ENCODE peak calls at places on chromosomes 3 and 15, in ten cellular contexts. One of them, this sample, is unnamed.
A peak's percentile ranks its signal among the peaks of the same experiment; 100 is the strongest.

GRCh38 chr3:114506622-114507300 is 212.9 kb downstream of the TIGIT start:
- DNase-seq in transverse colon: no peak
- DNase-seq in ovary: no peak
- DNase-seq in A549: no peak
- DNase-seq in GM12878: no peak
- DNase-seq in thyroid gland: no peak
- DNase-seq in K562: no peak
- DNase-seq in uterus: no peak
- DNase-seq in body of pancreas: no peak
- DNase-seq in gastrocnemius medialis: no peak
- DNase-seq in this sample: peak; percentile 26

GRCh38 chr3:168803536-168803935 is 707.8 kb upstream of the GOLIM4 start:
- DNase-seq in GM12878: no peak
- DNase-seq in K562: no peak
- DNase-seq in gastrocnemius medialis: no peak
- DNase-seq in body of pancreas: no peak
- DNase-seq in ovary: no peak
- DNase-seq in thyroid gland: no peak
- DNase-seq in uterus: no peak
- DNase-seq in A549: no peak
- DNase-seq in transverse colon: no peak
- DNase-seq in this sample: no peak

GRCh38 chr3:108180214-108180613 is 42.0 kb downstream of the IFT57 start:
- DNase-seq in gastrocnemius medialis: no peak
- DNase-seq in thyroid gland: no peak
- DNase-seq in ovary: no peak
- DNase-seq in body of pancreas: no peak
- DNase-seq in uterus: no peak
- DNase-seq in K562: no peak
- DNase-seq in transverse colon: no peak
- DNase-seq in A549: no peak
- DNase-seq in GM12878: no peak
- DNase-seq in this sample: no peak

GRCh38 chr3:113659121-113659531 is 37.3 kb downstream of the USF3 start:
- DNase-seq in A549: no peak
- DNase-seq in K562: no peak
- DNase-seq in body of pancreas: no peak
- DNase-seq in gastrocnemius medialis: no peak
- DNase-seq in GM12878: no peak
- DNase-seq in thyroid gland: no peak
- DNase-seq in uterus: no peak
- DNase-seq in ovary: no peak
- DNase-seq in transverse colon: no peak
- DNase-seq in this sample: no peak

GRCh38 chr3:133561682-133562081 is 11.8 kb upstream of the CDV3 start:
- DNase-seq in body of pancreas: no peak
- DNase-seq in ovary: no peak
- DNase-seq in thyroid gland: no peak
- DNase-seq in K562: no peak
- DNase-seq in A549: no peak
- DNase-seq in transverse colon: no peak
- DNase-seq in uterus: no peak
- DNase-seq in gastrocnemius medialis: no peak
- DNase-seq in GM12878: no peak
- DNase-seq in this sample: no peak

GRCh38 chr15:47384316-47384715 is 333.0 kb upstream of the SEMA6D start:
- DNase-seq in gastrocnemius medialis: peak; percentile 6
- DNase-seq in body of pancreas: no peak
- DNase-seq in transverse colon: no peak
- DNase-seq in GM12878: no peak
- DNase-seq in K562: no peak
- DNase-seq in thyroid gland: peak; percentile 13
- DNase-seq in A549: no peak
- DNase-seq in ovary: peak; percentile 26
- DNase-seq in uterus: peak; percentile 20
- DNase-seq in this sample: peak; percentile 45

GRCh38 chr3:44845528-44846520 is 15.9 kb upstream of the TMEM42 start:
- DNase-seq in GM12878: no peak
- DNase-seq in transverse colon: no peak
- DNase-seq in uterus: peak; percentile 27
- DNase-seq in gastrocnemius medialis: no peak
- DNase-seq in A549: no peak
- DNase-seq in thyroid gland: no peak
- DNase-seq in K562: no peak
- DNase-seq in ovary: no peak
- DNase-seq in body of pancreas: peak; percentile 39
- DNase-seq in this sample: peak; percentile 67

GRCh38 chr3:17714473-17714872 is 28.0 kb downstream of the TBC1D5 start:
- DNase-seq in gastrocnemius medialis: no peak
- DNase-seq in thyroid gland: no peak
- DNase-seq in GM12878: no peak
- DNase-seq in K562: no peak
- DNase-seq in A549: no peak
- DNase-seq in ovary: no peak
- DNase-seq in body of pancreas: no peak
- DNase-seq in uterus: no peak
- DNase-seq in transverse colon: no peak
- DNase-seq in this sample: no peak

GRCh38 chr3:126467611-126467955 is 8.1 kb downstream of the ZXDC start:
- DNase-seq in GM12878: no peak
- DNase-seq in thyroid gland: no peak
- DNase-seq in ovary: no peak
- DNase-seq in body of pancreas: no peak
- DNase-seq in gastrocnemius medialis: no peak
- DNase-seq in transverse colon: no peak
- DNase-seq in uterus: no peak
- DNase-seq in A549: no peak
- DNase-seq in K562: no peak
- DNase-seq in this sample: no peak

GRCh38 chr3:126465928-126466564 is 9.6 kb downstream of the ZXDC start:
- DNase-seq in transverse colon: peak; percentile 32
- DNase-seq in thyroid gland: no peak
- DNase-seq in body of pancreas: peak; percentile 68
- DNase-seq in K562: no peak
- DNase-seq in ovary: no peak
- DNase-seq in A549: no peak
- DNase-seq in gastrocnemius medialis: no peak
- DNase-seq in uterus: no peak
- DNase-seq in GM12878: no peak
- DNase-seq in this sample: no peak

GRCh38 chr3:126466886-126467610 is 8.6 kb downstream of the ZXDC start:
- DNase-seq in A549: no peak
- DNase-seq in body of pancreas: no peak
- DNase-seq in uterus: no peak
- DNase-seq in GM12878: no peak
- DNase-seq in transverse colon: no peak
- DNase-seq in K562: no peak
- DNase-seq in gastrocnemius medialis: no peak
- DNase-seq in ovary: peak; percentile 4
- DNase-seq in thyroid gland: no peak
- DNase-seq in this sample: no peak

GRCh38 chr3:126469479-126469878 is 6.2 kb downstream of the ZXDC start:
- DNase-seq in gastrocnemius medialis: no peak
- DNase-seq in thyroid gland: no peak
- DNase-seq in ovary: no peak
- DNase-seq in GM12878: no peak
- DNase-seq in K562: no peak
- DNase-seq in A549: no peak
- DNase-seq in body of pancreas: peak; percentile 9
- DNase-seq in uterus: peak; percentile 6
- DNase-seq in transverse colon: no peak
- DNase-seq in this sample: no peak

DNA sequence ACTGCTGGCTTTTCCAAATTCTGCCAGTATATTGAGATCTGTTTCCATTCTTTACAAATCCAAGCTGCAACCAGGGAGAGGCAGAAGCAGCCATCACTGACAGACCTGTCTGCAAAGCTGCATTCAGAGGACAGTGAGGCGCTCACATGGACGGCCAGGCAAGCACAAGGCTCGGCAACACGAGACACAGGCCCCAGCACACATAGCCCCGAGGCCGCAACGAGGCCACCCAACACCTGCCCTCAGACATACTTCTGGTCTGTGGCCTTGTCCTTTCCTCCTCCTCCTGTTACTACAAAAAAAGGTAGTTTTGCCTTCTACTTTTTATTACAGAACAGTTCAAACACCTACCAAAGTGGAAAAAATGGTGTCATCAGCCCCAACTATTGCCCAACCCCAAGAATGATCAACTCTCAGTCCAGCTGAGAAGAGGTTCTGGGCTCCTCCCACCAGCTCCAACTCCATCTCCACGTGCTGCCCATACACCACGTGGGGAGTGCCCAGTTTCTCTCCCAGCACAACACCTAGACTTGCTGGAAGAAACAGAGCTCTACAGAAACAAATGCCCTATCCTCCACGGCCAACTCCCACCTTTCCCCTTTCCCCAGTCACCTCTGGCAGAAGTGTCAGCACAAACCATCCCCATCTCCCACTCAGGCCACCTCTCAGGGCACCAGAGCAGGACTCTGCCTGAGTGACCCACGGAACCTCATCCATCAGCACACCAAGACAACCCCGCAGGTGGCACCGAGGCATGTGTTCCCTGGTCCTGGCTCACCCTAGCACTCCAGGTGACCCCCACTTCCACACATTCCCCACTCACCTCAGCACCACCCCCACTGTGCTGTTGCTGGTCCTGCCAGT is 7.4 kb downstream of the ZXDC start:
- DNase-seq in transverse colon: no peak
- DNase-seq in K562: no peak
- DNase-seq in A549: no peak
- DNase-seq in body of pancreas: peak; percentile 13
- DNase-seq in GM12878: no peak
- DNase-seq in thyroid gland: no peak
- DNase-seq in ovary: peak; percentile 7
- DNase-seq in uterus: peak; percentile 17
- DNase-seq in gastrocnemius medialis: peak; percentile 46
- DNase-seq in this sample: peak; percentile 63
- H3K4me1 ChIP-seq in transverse colon: peaks cover 16% of the 10 kb centered on the region
- H3K4me1 ChIP-seq in K562: peaks cover 13% of the 10 kb centered on the region
- H3K4me1 ChIP-seq in A549: peaks cover 19% of the 10 kb centered on the region
- H3K4me1 ChIP-seq in body of pancreas: peaks cover 71% of the 10 kb centered on the region
- H3K4me1 ChIP-seq in GM12878: peaks cover 7% of the 10 kb centered on the region
- H3K4me1 ChIP-seq in thyroid gland: peaks cover 18% of the 10 kb centered on the region
- H3K4me1 ChIP-seq in ovary: peaks cover 9% of the 10 kb centered on the region
- H3K4me1 ChIP-seq in uterus: peaks cover 8% of the 10 kb centered on the region
- H3K4me1 ChIP-seq in gastrocnemius medialis: peaks cover 91% of the 10 kb centered on the region
- H3K4me1 ChIP-seq in this sample: peaks cover 39% of the 10 kb centered on the region

GRCh38 chr3:157147099-157147803 is 12.7 kb downstream of the CCNL1 start:
- DNase-seq in K562: no peak
- DNase-seq in ovary: no peak
- DNase-seq in body of pancreas: no peak
- DNase-seq in gastrocnemius medialis: no peak
- DNase-seq in A549: no peak
- DNase-seq in transverse colon: no peak
- DNase-seq in thyroid gland: no peak
- DNase-seq in GM12878: no peak
- DNase-seq in uterus: no peak
- DNase-seq in this sample: no peak
- TF ChIP-seq POLR2A in K562: peak; percentile 61
- TF ChIP-seq POLR2A in ovary: no peak
- TF ChIP-seq POLR2A in body of pancreas: no peak
- TF ChIP-seq POLR2A in gastrocnemius medialis: no peak
- TF ChIP-seq POLR2A in A549: no peak
- TF ChIP-seq POLR2A in transverse colon: no peak
- TF ChIP-seq POLR2A in thyroid gland: no peak
- TF ChIP-seq POLR2A in GM12878: no peak
- TF ChIP-seq POLR2A in uterus: no peak
- TF ChIP-seq POLR2A in this sample: no peak

GRCh38 chr15:64619880-64620839 is 155.2 kb downstream of the RBPMS2 start:
- DNase-seq in A549: no peak
- DNase-seq in uterus: no peak
- DNase-seq in thyroid gland: no peak
- DNase-seq in transverse colon: no peak
- DNase-seq in GM12878: no peak
- DNase-seq in ovary: no peak
- DNase-seq in gastrocnemius medialis: no peak
- DNase-seq in K562: no peak
- DNase-seq in body of pancreas: no peak
- DNase-seq in this sample: no peak

GRCh38 chr15:64624242-64624641 is 151.1 kb downstream of the RBPMS2 start:
- DNase-seq in A549: no peak
- DNase-seq in thyroid gland: no peak
- DNase-seq in gastrocnemius medialis: no peak
- DNase-seq in K562: no peak
- DNase-seq in body of pancreas: no peak
- DNase-seq in GM12878: no peak
- DNase-seq in uterus: no peak
- DNase-seq in transverse colon: no peak
- DNase-seq in ovary: no peak
- DNase-seq in this sample: no peak

GRCh38 chr15:64620991-64621495 is 154.3 kb downstream of the RBPMS2 start:
- DNase-seq in gastrocnemius medialis: no peak
- DNase-seq in A549: no peak
- DNase-seq in thyroid gland: no peak
- DNase-seq in body of pancreas: no peak
- DNase-seq in GM12878: no peak
- DNase-seq in ovary: no peak
- DNase-seq in uterus: no peak
- DNase-seq in K562: no peak
- DNase-seq in transverse colon: no peak
- DNase-seq in this sample: no peak

GRCh38 chr15:64622410-64623260 is 152.8 kb downstream of the RBPMS2 start:
- DNase-seq in gastrocnemius medialis: no peak
- DNase-seq in uterus: no peak
- DNase-seq in body of pancreas: no peak
- DNase-seq in GM12878: peak; percentile 96
- DNase-seq in A549: no peak
- DNase-seq in K562: peak; percentile 23
- DNase-seq in thyroid gland: no peak
- DNase-seq in transverse colon: peak; percentile 19
- DNase-seq in ovary: no peak
- DNase-seq in this sample: no peak

GRCh38 chr15:64623347-64624024 is 151.9 kb downstream of the RBPMS2 start:
- DNase-seq in ovary: no peak
- DNase-seq in thyroid gland: no peak
- DNase-seq in uterus: no peak
- DNase-seq in body of pancreas: no peak
- DNase-seq in transverse colon: no peak
- DNase-seq in A549: no peak
- DNase-seq in K562: no peak
- DNase-seq in gastrocnemius medialis: no peak
- DNase-seq in GM12878: peak; percentile 54
- DNase-seq in this sample: no peak
- H3K4me3 ChIP-seq in ovary: no peak overlapping the region
- H3K4me3 ChIP-seq in thyroid gland: no peak overlapping the region
- H3K4me3 ChIP-seq in uterus: no peak overlapping the region
- H3K4me3 ChIP-seq in body of pancreas: no peak overlapping the region
- H3K4me3 ChIP-seq in transverse colon: no peak overlapping the region
- H3K4me3 ChIP-seq in A549: no peak overlapping the region
- H3K4me3 ChIP-seq in K562: no peak overlapping the region
- H3K4me3 ChIP-seq in gastrocnemius medialis: no peak overlapping the region
- H3K4me3 ChIP-seq in GM12878: no peak overlapping the region
- H3K4me3 ChIP-seq in this sample: no peak overlapping the region

DNA sequence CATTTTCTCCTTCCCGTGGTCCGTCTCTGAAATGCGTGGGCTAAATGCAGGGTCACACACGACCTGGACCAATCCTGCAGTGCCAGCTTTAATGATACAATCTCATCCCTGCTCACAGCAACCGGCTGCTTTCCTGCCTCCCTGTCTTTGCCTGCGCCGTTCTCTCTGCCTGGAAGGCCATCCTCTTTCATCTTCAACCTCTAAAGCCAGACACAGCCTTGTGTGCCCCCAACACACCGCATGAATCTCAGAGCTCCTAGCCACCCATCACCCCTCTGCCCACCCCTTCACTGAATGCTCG is 14.7 kb downstream of the H1-8 start:
- DNase-seq in thyroid gland: no peak
- DNase-seq in body of pancreas: no peak
- DNase-seq in K562: no peak
- DNase-seq in ovary: no peak
- DNase-seq in uterus: no peak
- DNase-seq in A549: no peak
- DNase-seq in gastrocnemius medialis: no peak
- DNase-seq in GM12878: no peak
- DNase-seq in transverse colon: no peak
- DNase-seq in this sample: no peak
- H3K4me1 ChIP-seq in thyroid gland: peaks cover 25% of the 10 kb centered on the region
- H3K4me1 ChIP-seq in body of pancreas: peaks cover 11% of the 10 kb centered on the region
- H3K4me1 ChIP-seq in K562: peaks cover 7% of the 10 kb centered on the region
- H3K4me1 ChIP-seq in ovary: peaks cover 30% of the 10 kb centered on the region
- H3K4me1 ChIP-seq in uterus: no peaks in the 10 kb centered on the region
- H3K4me1 ChIP-seq in A549: peaks cover 43% of the 10 kb centered on the region
- H3K4me1 ChIP-seq in gastrocnemius medialis: peaks cover 52% of the 10 kb centered on the region
- H3K4me1 ChIP-seq in GM12878: no peaks in the 10 kb centered on the region
- H3K4me1 ChIP-seq in transverse colon: peaks cover 32% of the 10 kb centered on the region
- H3K4me1 ChIP-seq in this sample: peaks cover 59% of the 10 kb centered on the region

This sample was measured in adrenal gland.